ENCODE peak calls at places on chromosomes 1 and 21, in four cellular contexts. J is HCT116; C is stimulated activated CD4-positive, alpha-beta T cell treated with anti-CD3 and anti-CD28 coated beads, TNF-alpha, amount 100 ng/mL, for 4 hours; K is left kidney. M is an unnamed sample.

GRCh38 chr1:22949807-22950462 is 22.7 kb downstream of the LACTBL1 start:
- DNase-seq in K (no peak), C (no peak), J (no peak), M (no peak)

GRCh38 chr1:147721711-147722110 is 38.7 kb downstream of the GJA5 start:
- DNase-seq in K (peak; percentile 33), C (no peak), J (no peak), M (peak; percentile 96)

GRCh38 chr1:1086911-1087341 is 12.8 kb upstream of the RNF223 start:
- DNase-seq in K (no peak), J (no peak), C (no peak), M (no peak)

GRCh38 chr1:160553778-160554177 is 25.5 kb downstream of the CD84 start:
- DNase-seq in J (no peak), C (no peak), K (no peak), M (no peak)

GRCh38 chr21:35053356-35054096 is 4.4 kb upstream of the RUNX1 start:
- DNase-seq in K (peak; percentile 51), C (no peak), J (no peak), M (no peak)

GRCh38 chr21:45557611-45558043 is 15.4 kb upstream of the SLC19A1 start:
- DNase-seq in C (no peak), K (no peak), J (no peak), M (no peak)

GRCh38 chr1:221839794-221840395 is 98.0 kb upstream of the DUSP10 start:
- DNase-seq in J (peak; percentile 57), K (no peak), C (peak; percentile 54), M (peak; percentile 81)

GRCh38 chr1:18452550-18452949 is 28.2 kb upstream of the KLHDC7A start:
- DNase-seq in J (peak; percentile 51), K (peak; percentile 64), C (no peak), M (peak; percentile 51)

GRCh38 chr1:2448098-2448445 is 28.0 kb upstream of the PLCH2 start:
- DNase-seq in C (no peak), K (no peak), J (no peak), M (no peak)

GRCh38 chr1:116751626-116752025 is 2.6 kb upstream of the CD2 start:
- DNase-seq in K (no peak), C (no peak), J (no peak), M (no peak)

GRCh38 chr1:230167419-230167852 is 100.4 kb downstream of the GALNT2 start:
- DNase-seq in C (no peak), J (peak; percentile 59), K (peak; percentile 81), M (no peak)

GRCh38 chr1:9235123-9235513 is 544 bp downstream of the H6PD start:
- DNase-seq in J (no peak), C (no peak), K (peak; percentile 74), M (no peak)

GRCh38 chr1:220235462-220235861 is 36.8 kb downstream of the RAB3GAP2 start:
- DNase-seq in C (no peak), K (no peak), J (no peak), M (no peak)

GRCh38 chr1:173867141-173867752 is 542 bp downstream of the GAS5 start:
- DNase-seq in K (no peak), J (no peak), C (peak; percentile 59), M (no peak)

GRCh38 chr1:162562452-162562828 is 918 bp downstream of the UAP1 start:
- DNase-seq in K (peak; percentile 22), J (no peak), C (no peak), M (no peak)

M was measured in PC-9.